ENCODE peak calls at places on chromosomes 11 and 22, in eight cellular contexts. Q is vagina, X is thoracic aorta, Z is neural crest cell, E is NCI-H1092, A is NCI-H1417, H is adrenal gland, F is C1 segment of cervical spinal cord. W is an unnamed sample.

GRCh38 chr11:75602916-75603315 is 40.9 kb downstream of the SERPINH1 start:
- DNase-seq in Q (no peak), X (no peak), Z (no peak), E (no peak), A (no peak), H (no peak), F (no peak), W (no peak)

GRCh38 chr22:49606562-49606961 is 221.1 kb downstream of the BRD1 start:
- DNase-seq in Q (no peak), X (no peak), Z (no peak), E (no peak), A (no peak), H (no peak), F (no peak), W (no peak)

GRCh38 chr22:47045691-47046410 is 283.4 kb downstream of the TBC1D22A start:
- DNase-seq in Q (no peak), X (no peak), Z (no peak), E (no peak), A (no peak), H (no peak), F (no peak), W (no peak)

GRCh38 chr11:115760528-115760837 is 256.3 kb upstream of the CADM1 start:
- DNase-seq in Q (no peak), X (no peak), Z (peak; percentile 24), E (peak; percentile 27), A (no peak), H (peak; percentile 39), F (no peak), W (no peak)

GRCh38 chr22:50111056-50111455 is 21.2 kb downstream of the MOV10L1 start:
- DNase-seq in Q (no peak), X (no peak), Z (no peak), E (no peak), A (no peak), H (no peak), F (no peak), W (no peak)

GRCh38 chr11:79437981-79438630 is 2.7 kb downstream of the TENM4 start:
- DNase-seq in Q (no peak), X (no peak), Z (peak; percentile 8), E (no peak), A (no peak), H (peak; percentile 28), F (peak; percentile 61), W (no peak)

GRCh38 chr11:3091846-3092602 is 34.8 kb upstream of the CARS1 start:
- DNase-seq in Q (peak; percentile 86), X (no peak), Z (peak; percentile 59), E (peak; percentile 24), A (peak; percentile 57), H (peak; percentile 60), F (peak; percentile 63), W (peak; percentile 60)

GRCh38 chr22:40463017-40463631 is 92.7 kb downstream of the SGSM3 start:
- DNase-seq in Q (no peak), X (no peak), Z (no peak), E (no peak), A (no peak), H (no peak), F (no peak), W (no peak)

GRCh38 chr22:25013634-25014033 is 61.1 kb downstream of the KIAA1671 start:
- DNase-seq in Q (no peak), X (no peak), Z (no peak), E (no peak), A (no peak), H (peak; percentile 71), F (no peak), W (no peak)

GRCh38 chr11:121589946-121590537 is 137.3 kb upstream of the SORL1-AS1 start:
- DNase-seq in Q (no peak), X (no peak), Z (no peak), E (no peak), A (no peak), H (no peak), F (peak; percentile 41), W (no peak)

GRCh38 chr11:27246925-27247324 is 116.1 kb downstream of the CCDC34 start:
- DNase-seq in Q (no peak), X (no peak), Z (no peak), E (no peak), A (no peak), H (no peak), F (no peak), W (no peak)

GRCh38 chr11:86182976-86183584 is 61.5 kb upstream of the EED start:
- DNase-seq in Q (no peak), X (no peak), Z (no peak), E (no peak), A (no peak), H (no peak), F (no peak), W (peak; percentile 1)

GRCh38 chr11:19849107-19849789 is 136.6 kb downstream of the NAV2 start:
- DNase-seq in Q (no peak), X (no peak), Z (no peak), E (no peak), A (peak; percentile 16), H (peak; percentile 85), F (no peak), W (no peak)

GRCh38 chr22:19962246-19962908 is 20.8 kb upstream of the TXNRD2 start:
- DNase-seq in Q (no peak), X (no peak), Z (peak; percentile 69), E (peak; percentile 73), A (peak; percentile 52), H (peak; percentile 89), F (peak; percentile 42), W (peak; percentile 85)

GRCh38 chr11:877565-877964 is 33.0 kb downstream of the CHID1 start:
- DNase-seq in Q (no peak), X (no peak), Z (no peak), E (no peak), A (peak; percentile 12), H (no peak), F (no peak), W (no peak)

GRCh38 chr11:104451193-104451592 is 287.2 kb upstream of the PDGFD start:
- DNase-seq in Q (no peak), X (no peak), Z (no peak), E (no peak), A (no peak), H (peak; percentile 10), F (no peak), W (no peak)

GRCh38 chr11:8309862-8310261 is 46.2 kb upstream of the LMO1 start:
- DNase-seq in Q (no peak), X (no peak), Z (no peak), E (no peak), A (peak; percentile 17), H (no peak), F (no peak), W (peak; percentile 14)

GRCh38 chr11:82864268-82864667 is 36.0 kb downstream of the PRCP start:
- DNase-seq in Q (no peak), X (no peak), Z (peak; percentile 42), E (peak; percentile 18), A (peak; percentile 19), H (peak; percentile 83), F (peak; percentile 52), W (peak; percentile 77)

GRCh38 chr22:38981005-38981658 is 1.0 kb upstream of the APOBEC3B start:
- DNase-seq in Q (no peak), X (no peak), Z (no peak), E (no peak), A (no peak), H (no peak), F (no peak), W (no peak)

GRCh38 chr11:128830836-128831780 is 36.0 kb downstream of the KCNJ1 start:
- DNase-seq in Q (no peak), X (no peak), Z (peak; percentile 92), E (peak; percentile 78), A (peak; percentile 71), H (peak; percentile 77), F (peak; percentile 74), W (peak; percentile 69)